ENCODE peak calls at places on chromosome 17, in four cellular contexts. One of them, this sample, is unnamed.

GRCh38 chr17:7750321-7750821 is 32.8 kb downstream of the DNAH2 start:
- DNase-seq in astrocyte of the spinal cord: peak; percentile 90
- DNase-seq in neural progenitor cell: no peak
- DNase-seq in CD8-positive, alpha-beta memory T cell: no peak
- DNase-seq in this sample: peak; percentile 55

GRCh38 chr17:50348522-50349240 is 2.8 kb downstream of the XYLT2 start:
- DNase-seq in astrocyte of the spinal cord: peak; percentile 42
- DNase-seq in neural progenitor cell: no peak
- DNase-seq in CD8-positive, alpha-beta memory T cell: no peak
- DNase-seq in this sample: no peak

GRCh38 chr17:32159586-32160438 is 17.5 kb downstream of the RHOT1 start:
- DNase-seq in astrocyte of the spinal cord: no peak
- DNase-seq in neural progenitor cell: no peak
- DNase-seq in CD8-positive, alpha-beta memory T cell: no peak
- DNase-seq in this sample: no peak

GRCh38 chr17:66304304-66305174 is 2.1 kb downstream of the PRKCA start:
- DNase-seq in astrocyte of the spinal cord: peak; percentile 42
- DNase-seq in neural progenitor cell: peak; percentile 64
- DNase-seq in CD8-positive, alpha-beta memory T cell: no peak
- DNase-seq in this sample: no peak

GRCh38 chr17:57739402-57740224 is 5.5 kb downstream of the CCDC182 start:
- DNase-seq in astrocyte of the spinal cord: no peak
- DNase-seq in neural progenitor cell: peak; percentile 73
- DNase-seq in CD8-positive, alpha-beta memory T cell: no peak
- DNase-seq in this sample: no peak

GRCh38 chr17:77859035-77859360 is 99.5 kb upstream of the TNRC6C start:
- DNase-seq in astrocyte of the spinal cord: no peak
- DNase-seq in neural progenitor cell: no peak
- DNase-seq in CD8-positive, alpha-beta memory T cell: no peak
- DNase-seq in this sample: no peak

GRCh38 chr17:27975146-27976011 is 67.1 kb upstream of the NLK start:
- DNase-seq in astrocyte of the spinal cord: peak; percentile 4
- DNase-seq in neural progenitor cell: no peak
- DNase-seq in CD8-positive, alpha-beta memory T cell: no peak
- DNase-seq in this sample: peak; percentile 11

GRCh38 chr17:19248923-19249574 is 11.9 kb downstream of the EPN2 start:
- DNase-seq in astrocyte of the spinal cord: peak; percentile 88
- DNase-seq in neural progenitor cell: no peak
- DNase-seq in CD8-positive, alpha-beta memory T cell: no peak
- DNase-seq in this sample: peak; percentile 62

GRCh38 chr17:80107231-80108021 is 6.0 kb downstream of the GAA start:
- DNase-seq in astrocyte of the spinal cord: no peak
- DNase-seq in neural progenitor cell: no peak
- DNase-seq in CD8-positive, alpha-beta memory T cell: no peak
- DNase-seq in this sample: no peak

GRCh38 chr17:75490953-75491649 is 24.2 kb downstream of the CASKIN2 start:
- DNase-seq in astrocyte of the spinal cord: no peak
- DNase-seq in neural progenitor cell: no peak
- DNase-seq in CD8-positive, alpha-beta memory T cell: no peak
- DNase-seq in this sample: no peak

GRCh38 chr17:65515959-65516948 is 45.2 kb downstream of the AXIN2 start:
- DNase-seq in astrocyte of the spinal cord: peak; percentile 50
- DNase-seq in neural progenitor cell: no peak
- DNase-seq in CD8-positive, alpha-beta memory T cell: no peak
- DNase-seq in this sample: no peak

GRCh38 chr17:75417054-75417453 is 11.6 kb upstream of the GRB2 start:
- DNase-seq in astrocyte of the spinal cord: no peak
- DNase-seq in neural progenitor cell: no peak
- DNase-seq in CD8-positive, alpha-beta memory T cell: no peak
- DNase-seq in this sample: no peak

GRCh38 chr17:80819422-80820164 is 172.0 kb upstream of the CHMP6 start:
- DNase-seq in astrocyte of the spinal cord: no peak
- DNase-seq in neural progenitor cell: no peak
- DNase-seq in CD8-positive, alpha-beta memory T cell: no peak
- DNase-seq in this sample: no peak

GRCh38 chr17:39022961-39023360 is 55.8 kb upstream of the FBXO47 start:
- DNase-seq in astrocyte of the spinal cord: no peak
- DNase-seq in neural progenitor cell: no peak
- DNase-seq in CD8-positive, alpha-beta memory T cell: no peak
- DNase-seq in this sample: no peak

GRCh38 chr17:50021681-50022370 is 26.8 kb upstream of the DLX3 start:
- DNase-seq in astrocyte of the spinal cord: no peak
- DNase-seq in neural progenitor cell: no peak
- DNase-seq in CD8-positive, alpha-beta memory T cell: no peak
- DNase-seq in this sample: no peak

GRCh38 chr17:49918591-49918990 is 50.4 kb upstream of the DLX4 start:
- DNase-seq in astrocyte of the spinal cord: no peak
- DNase-seq in neural progenitor cell: no peak
- DNase-seq in CD8-positive, alpha-beta memory T cell: no peak
- DNase-seq in this sample: no peak

GRCh38 chr17:42522798-42523278 is 13.2 kb upstream of the NAGLU start:
- DNase-seq in astrocyte of the spinal cord: no peak
- DNase-seq in neural progenitor cell: no peak
- DNase-seq in CD8-positive, alpha-beta memory T cell: no peak
- DNase-seq in this sample: no peak

GRCh38 chr17:17732892-17733670 is 51.8 kb downstream of the RAI1 start:
- DNase-seq in astrocyte of the spinal cord: peak; percentile 71
- DNase-seq in neural progenitor cell: no peak
- DNase-seq in CD8-positive, alpha-beta memory T cell: no peak
- DNase-seq in this sample: no peak

GRCh38 chr17:28534740-28535375 is 17.6 kb downstream of the UNC119 start:
- DNase-seq in astrocyte of the spinal cord: no peak
- DNase-seq in neural progenitor cell: no peak
- DNase-seq in CD8-positive, alpha-beta memory T cell: no peak
- DNase-seq in this sample: no peak

GRCh38 chr17:62671553-62671952 is 44.1 kb downstream of the MRC2 start:
- DNase-seq in astrocyte of the spinal cord: no peak
- DNase-seq in neural progenitor cell: no peak
- DNase-seq in CD8-positive, alpha-beta memory T cell: no peak
- DNase-seq in this sample: no peak

GRCh38 chr17:72590882-72591499 is 470.2 kb downstream of the SOX9 start:
- DNase-seq in astrocyte of the spinal cord: no peak
- DNase-seq in neural progenitor cell: no peak
- DNase-seq in CD8-positive, alpha-beta memory T cell: no peak
- DNase-seq in this sample: no peak
- H3K4me3 ChIP-seq in astrocyte of the spinal cord: peak overlapping the region; percentile 88
- H3K4me3 ChIP-seq in neural progenitor cell: peak overlapping the region; percentile 74
- H3K4me3 ChIP-seq in CD8-positive, alpha-beta memory T cell: no peak overlapping the region
- H3K4me3 ChIP-seq in this sample: peak overlapping the region; percentile 66

GRCh38 chr17:1560582-1561170 is 1.9 kb downstream of the PITPNA start:
- DNase-seq in astrocyte of the spinal cord: no peak
- DNase-seq in neural progenitor cell: no peak
- DNase-seq in CD8-positive, alpha-beta memory T cell: no peak
- DNase-seq in this sample: no peak

GRCh38 chr17:1559047-1559742 is 3.4 kb downstream of the PITPNA start:
- DNase-seq in astrocyte of the spinal cord: no peak
- DNase-seq in neural progenitor cell: peak; percentile 57
- DNase-seq in CD8-positive, alpha-beta memory T cell: no peak
- DNase-seq in this sample: no peak

GRCh38 chr17:1561420-1562177 is 993 bp downstream of the PITPNA start:
- DNase-seq in astrocyte of the spinal cord: no peak
- DNase-seq in neural progenitor cell: peak; percentile 67
- DNase-seq in CD8-positive, alpha-beta memory T cell: peak; percentile 23
- DNase-seq in this sample: no peak

GRCh38 chr17:1558401-1558800 is 4.2 kb downstream of the PITPNA start:
- DNase-seq in astrocyte of the spinal cord: no peak
- DNase-seq in neural progenitor cell: no peak
- DNase-seq in CD8-positive, alpha-beta memory T cell: no peak
- DNase-seq in this sample: no peak

DNA sequence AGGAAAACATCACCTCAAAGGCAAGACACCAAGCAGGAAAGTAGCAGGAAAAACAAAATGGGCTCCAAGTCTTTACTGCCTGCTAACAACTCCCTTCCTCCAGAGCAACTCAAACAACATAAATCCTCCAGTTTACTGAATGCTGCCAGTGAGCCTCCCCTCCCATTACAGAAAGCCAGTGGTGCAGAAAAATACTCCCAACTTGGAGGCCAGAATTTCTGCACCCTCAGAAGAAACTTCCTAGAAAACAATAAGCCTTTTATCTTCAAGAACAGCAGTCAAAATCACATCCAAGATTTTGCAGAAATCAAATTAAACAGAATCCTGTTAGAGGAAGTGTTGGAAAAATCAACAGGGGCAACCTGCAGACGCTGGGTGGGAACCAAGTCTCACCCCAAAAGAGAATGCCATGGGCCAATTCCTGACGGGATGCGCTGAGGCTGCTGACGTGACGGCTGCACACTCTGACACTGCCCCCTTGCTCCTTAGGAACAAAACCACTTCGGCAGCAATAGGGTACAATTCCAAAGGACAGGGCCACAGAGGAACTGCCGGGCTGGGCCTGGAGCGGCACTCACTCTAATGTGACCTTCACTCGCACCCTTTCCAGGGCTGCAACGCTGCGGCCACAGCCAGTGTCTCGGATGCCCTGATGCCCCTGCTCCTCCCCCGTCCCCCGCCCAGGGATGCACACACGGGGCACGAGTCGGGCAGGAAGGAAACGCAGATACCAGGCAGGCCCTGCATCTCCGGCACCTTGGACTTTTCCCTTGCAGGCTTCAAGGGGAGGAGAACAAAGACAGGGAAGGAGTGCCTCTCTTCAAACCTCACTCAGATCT is 2.6 kb downstream of the PITPNA start:
- DNase-seq in astrocyte of the spinal cord: no peak
- DNase-seq in neural progenitor cell: no peak
- DNase-seq in CD8-positive, alpha-beta memory T cell: no peak
- DNase-seq in this sample: no peak
- H3K4me3 ChIP-seq in astrocyte of the spinal cord: no peak overlapping the region
- H3K4me3 ChIP-seq in neural progenitor cell: no peak overlapping the region
- H3K4me3 ChIP-seq in CD8-positive, alpha-beta memory T cell: no peak overlapping the region
- H3K4me3 ChIP-seq in this sample: no peak overlapping the region

GRCh38 chr17:10125761-10126553 is 72.4 kb downstream of the GAS7 start:
- DNase-seq in astrocyte of the spinal cord: no peak
- DNase-seq in neural progenitor cell: peak; percentile 36
- DNase-seq in CD8-positive, alpha-beta memory T cell: no peak
- DNase-seq in this sample: no peak
- H3K4me3 ChIP-seq in astrocyte of the spinal cord: no peak overlapping the region
- H3K4me3 ChIP-seq in neural progenitor cell: no peak overlapping the region
- H3K4me3 ChIP-seq in CD8-positive, alpha-beta memory T cell: no peak overlapping the region
- H3K4me3 ChIP-seq in this sample: no peak overlapping the region

DNA sequence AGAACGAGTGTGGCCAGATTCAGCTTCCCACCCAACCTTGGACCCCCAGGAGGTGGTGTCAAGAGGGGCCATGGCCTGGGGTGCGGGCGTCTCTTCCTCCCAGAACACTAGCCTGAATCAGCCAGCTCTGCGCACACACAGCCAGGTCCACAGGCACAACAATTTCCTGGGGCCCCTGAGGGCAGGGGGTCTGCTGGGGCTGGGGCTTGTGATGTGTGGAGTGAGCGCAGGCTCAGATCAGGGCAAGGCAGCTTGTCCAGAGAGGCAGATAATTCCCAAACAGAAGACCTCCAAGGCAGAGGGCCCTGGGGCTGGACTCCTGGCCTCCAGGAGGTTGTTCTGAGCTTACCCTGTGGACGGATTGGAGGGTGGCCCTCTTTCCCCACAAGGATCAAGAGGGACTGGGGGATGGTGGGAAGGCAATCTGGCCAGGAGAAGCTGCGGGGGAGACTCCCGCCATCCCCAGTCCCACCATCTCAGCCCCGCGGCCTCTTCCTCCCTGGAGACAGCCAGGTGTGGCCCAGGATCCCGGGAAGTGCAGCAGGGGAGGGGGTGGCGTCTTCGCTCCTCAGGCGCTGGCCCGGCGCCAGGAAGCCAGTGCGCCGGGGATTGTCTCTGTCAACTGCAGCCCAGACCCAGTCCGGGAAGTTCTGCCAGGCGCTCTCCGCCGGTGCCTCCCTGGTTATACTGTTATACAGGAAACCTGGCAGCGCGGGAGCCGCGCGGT is 52.0 kb upstream of the AMZ2 start:
- DNase-seq in astrocyte of the spinal cord: no peak
- DNase-seq in neural progenitor cell: peak; percentile 52
- DNase-seq in CD8-positive, alpha-beta memory T cell: no peak
- DNase-seq in this sample: no peak
- H3K4me3 ChIP-seq in astrocyte of the spinal cord: no peak overlapping the region
- H3K4me3 ChIP-seq in neural progenitor cell: peak overlapping the region; percentile 49
- H3K4me3 ChIP-seq in CD8-positive, alpha-beta memory T cell: peak overlapping the region; percentile 37
- H3K4me3 ChIP-seq in this sample: no peak overlapping the region